ENCODE peak calls at places on chromosome 7, in nine cellular contexts. Q is PC-9; W is PC-3; F is type B pancreatic cell; N is A549; L is mammary epithelial cell; Z is CD4-positive, alpha-beta T cell; P is HCT116; G is endothelial cell. B is an unnamed sample.

GRCh38 chr7:81990395-81990794 is 220.5 kb upstream of the HGF start:
- DNase-seq in L (peak; percentile 39), F (no peak), N (no peak), W (no peak), P (peak; percentile 12), Z (no peak), G (no peak), Q (no peak), B (no peak)

GRCh38 chr7:130904031-130904757 is 170.2 kb upstream of the KLF14 start:
- DNase-seq in F (no peak), N (peak; percentile 80), W (peak; percentile 95), Q (peak; percentile 81), Z (no peak), P (peak; percentile 93), L (peak; percentile 95), G (no peak), B (no peak)

GRCh38 chr7:45187946-45188411 is 30.4 kb downstream of the RAMP3 start:
- DNase-seq in L (no peak), F (no peak), P (no peak), W (no peak), Z (no peak), G (no peak), N (no peak), Q (no peak), B (no peak)

GRCh38 chr7:78218051-78218450 is 419.5 kb downstream of the PHTF2 start:
- DNase-seq in Z (no peak), L (peak; percentile 1), W (no peak), F (no peak), G (no peak), N (no peak), P (no peak), Q (no peak), B (no peak)

GRCh38 chr7:157464111-157464970 is 127.5 kb downstream of the DNAJB6 start:
- DNase-seq in L (no peak), W (no peak), F (peak; percentile 62), G (no peak), Z (no peak), Q (no peak), P (no peak), N (no peak), B (no peak)

GRCh38 chr7:139675127-139676110 is 102.4 kb downstream of the HIPK2 start:
- DNase-seq in F (no peak), Q (no peak), W (no peak), G (no peak), N (no peak), L (no peak), Z (no peak), P (no peak), B (no peak)

GRCh38 chr7:42456756-42457276 is 219.8 kb upstream of the GLI3 start:
- DNase-seq in Q (no peak), P (no peak), F (no peak), Z (no peak), W (peak; percentile 43), L (no peak), N (no peak), G (no peak), B (no peak)

GRCh38 chr7:74007260-74007567 is 20.8 kb upstream of the ELN start:
- DNase-seq in Z (no peak), Q (no peak), G (no peak), F (no peak), W (no peak), N (no peak), P (no peak), L (no peak), B (no peak)

GRCh38 chr7:105664816-105665525 is 83.7 kb upstream of the EFCAB10 start:
- DNase-seq in Z (no peak), G (no peak), N (peak; percentile 55), P (peak; percentile 79), F (no peak), L (no peak), W (peak; percentile 73), Q (peak; percentile 87), B (no peak)

GRCh38 chr7:90717286-90718060 is 121.4 kb downstream of the CDK14 start:
- DNase-seq in F (no peak), Q (no peak), G (no peak), P (no peak), N (no peak), W (no peak), L (no peak), Z (no peak), B (no peak)

GRCh38 chr7:101085000-101085948 is at the start of gene TRIM56:
- DNase-seq in L (peak; percentile 100), F (peak; percentile 78), Z (peak; percentile 52), W (peak; percentile 95), G (peak; percentile 46), N (peak; percentile 89), Q (peak; percentile 98), P (peak; percentile 46), B (peak; percentile 58)

GRCh38 chr7:25727876-25728275 is 424.1 kb upstream of the NFE2L3 start:
- DNase-seq in Z (no peak), Q (no peak), P (no peak), L (no peak), F (no peak), N (no peak), G (no peak), W (no peak), B (no peak)

GRCh38 chr7:127337581-127337980 is 54.9 kb downstream of the ZNF800 start:
- DNase-seq in W (no peak), F (no peak), Q (no peak), Z (no peak), G (no peak), N (no peak), P (no peak), L (no peak), B (no peak)

GRCh38 chr7:7861211-7861633 is 107.4 kb upstream of the GLCCI1 start:
- DNase-seq in P (peak; percentile 7), L (peak; percentile 95), F (no peak), G (no peak), W (peak; percentile 86), Z (no peak), N (peak; percentile 2), Q (peak; percentile 35), B (no peak)

GRCh38 chr7:18700147-18700546 is 204.6 kb downstream of the HDAC9 start:
- DNase-seq in F (no peak), W (peak; percentile 44), G (peak; percentile 26), Z (no peak), L (no peak), P (peak; percentile 4), N (peak; percentile 5), Q (no peak), B (no peak)
- TF ChIP-seq CTCF in F (peak; percentile 50), W (peak; percentile 56), G (peak; percentile 49), Z (no peak), L (peak; percentile 9), P (peak; percentile 49), N (no peak), Q (peak; percentile 40), B (no peak)

GRCh38 chr7:37418381-37418780 is 30.3 kb downstream of the ELMO1 start:
- DNase-seq in N (no peak), W (no peak), G (no peak), Z (no peak), P (no peak), F (no peak), Q (no peak), L (no peak), B (no peak)

GRCh38 chr7:37416739-37417474 is 31.8 kb downstream of the ELMO1 start:
- DNase-seq in Q (no peak), L (no peak), N (no peak), F (no peak), Z (no peak), P (no peak), G (no peak), W (no peak), B (no peak)

GRCh38 chr7:37411444-37412034 is 37.1 kb downstream of the ELMO1 start:
- DNase-seq in F (no peak), P (no peak), W (no peak), Z (no peak), Q (no peak), N (no peak), G (no peak), L (no peak), B (no peak)

GRCh38 chr7:37410305-37411209 is 38.1 kb downstream of the ELMO1 start:
- DNase-seq in N (no peak), L (no peak), F (no peak), P (no peak), Z (no peak), Q (no peak), G (no peak), W (no peak), B (no peak)

DNA sequence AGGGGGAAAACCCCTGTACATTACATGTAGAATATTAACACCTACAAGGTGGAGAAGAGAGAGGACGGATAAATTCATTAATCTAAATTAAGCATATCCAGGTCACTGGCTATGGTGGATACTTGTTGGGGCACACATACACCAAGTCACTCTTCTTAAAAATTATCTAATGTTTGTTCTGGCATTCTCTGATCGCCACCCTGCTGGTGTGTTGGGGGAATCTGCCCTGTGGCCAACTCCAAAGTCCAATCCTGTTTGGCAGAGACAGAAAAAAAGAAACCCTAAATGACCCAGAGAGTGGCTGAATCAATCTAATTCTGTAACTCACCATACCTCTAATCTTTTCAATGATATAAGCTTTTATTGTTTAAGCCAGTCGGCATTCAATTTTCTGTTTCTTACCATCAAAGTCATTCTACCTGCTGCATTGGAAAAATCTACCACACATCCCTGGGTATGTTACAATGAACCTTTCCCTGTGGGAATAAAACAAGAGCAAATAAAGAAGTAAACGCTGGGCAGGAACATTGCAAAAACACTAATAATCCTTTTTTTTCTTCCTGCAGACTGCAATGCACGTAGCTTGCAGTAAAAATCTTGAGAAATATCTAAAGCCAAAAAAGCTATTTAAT is 34.2 kb downstream of the ELMO1 start:
- DNase-seq in F (no peak), Q (no peak), N (no peak), L (no peak), G (no peak), W (no peak), Z (no peak), P (no peak), B (no peak)
- TF ChIP-seq CTCF in F (no peak), Q (no peak), N (no peak), L (no peak), G (no peak), W (no peak), Z (no peak), P (no peak), B (no peak)

DNA sequence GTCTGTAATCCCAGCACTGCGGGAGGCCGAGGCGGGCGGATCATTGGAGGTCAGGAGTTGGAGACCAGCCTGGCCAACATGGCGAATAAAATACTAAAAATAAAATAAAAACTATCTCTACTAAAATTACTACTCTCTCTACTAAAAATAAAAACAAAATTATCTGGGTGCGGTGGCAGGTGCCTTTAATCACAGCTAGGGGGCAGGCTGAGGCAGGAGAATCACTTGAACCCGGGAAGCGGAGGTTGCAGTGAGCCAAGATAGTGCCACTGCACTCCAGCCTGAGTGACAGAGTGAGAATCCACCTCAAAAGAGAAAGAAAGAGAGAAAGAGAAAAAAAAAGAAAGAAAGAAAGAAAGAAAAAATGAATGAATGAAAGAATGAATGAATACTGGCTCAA is 351.4 kb downstream of the ELMO1 start:
- DNase-seq in N (no peak), Z (no peak), Q (no peak), G (no peak), L (no peak), W (no peak), P (no peak), F (no peak), B (no peak)
- TF ChIP-seq CTCF in N (no peak), Z (peak; percentile 23), Q (peak; percentile 44), G (peak; percentile 59), L (no peak), W (no peak), P (peak; percentile 41), F (peak; percentile 43), B (no peak)

DNA sequence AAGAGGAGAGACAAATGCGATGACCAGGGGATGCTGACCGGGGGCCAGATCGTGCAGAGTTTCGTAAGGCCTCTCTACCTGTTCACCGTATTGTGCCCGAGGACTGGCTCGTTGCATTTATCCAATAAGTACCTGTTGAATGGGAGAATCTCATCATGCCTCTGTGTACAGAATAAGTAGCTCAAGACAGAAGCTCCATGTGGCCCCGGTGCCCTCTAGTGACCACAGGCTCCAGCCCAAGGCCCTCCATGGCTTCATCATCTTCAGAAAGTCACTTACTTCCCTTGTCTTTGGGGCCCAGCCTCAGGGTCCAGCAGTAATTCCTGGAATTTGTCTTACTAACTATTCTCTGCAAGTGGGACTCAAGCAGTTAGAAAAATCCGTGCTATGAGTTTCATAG is 151.0 kb downstream of the CHN2 start:
- DNase-seq in G (peak; percentile 55), P (peak; percentile 10), L (peak; percentile 29), F (no peak), W (peak; percentile 57), Q (no peak), Z (no peak), N (no peak), B (no peak)
- TF ChIP-seq CTCF in G (no peak), P (peak; percentile 43), L (peak; percentile 73), F (peak; percentile 46), W (peak; percentile 65), Q (peak; percentile 50), Z (no peak), N (peak; percentile 24), B (no peak)